ENCODE peak calls at places on chromosomes 13 and 19, in eight cellular contexts. M is GM23338, T is adrenal gland, F is psoas muscle, O is stomach, H is SJSA1, J is Panc1, Z is PC-3. P is an unnamed sample. For H3K4me1 and H3K27me3, the result is how much of the 10 kb centered on the place peaks cover.

GRCh38 chr13:58906329-58907007 is 1257.3 kb downstream of the DIAPH3 start:
- DNase-seq in J (no peak), F (no peak), M (no peak), Z (no peak), H (no peak), T (no peak), O (no peak), P (no peak)

GRCh38 chr13:48506092-48506701 is 26.7 kb downstream of the RCBTB2 start:
- DNase-seq in Z (no peak), M (no peak), H (no peak), T (no peak), F (no peak), J (no peak), O (no peak), P (no peak)

GRCh38 chr19:15249560-15249874 is 17.3 kb upstream of the EPHX3 start:
- DNase-seq in F (no peak), H (no peak), Z (no peak), M (no peak), T (no peak), O (no peak), J (no peak), P (no peak)

GRCh38 chr19:23758187-23759074 is at the start of gene ZNF681:
- DNase-seq in Z (peak), O (peak), T (peak), J (peak), M (peak), F (peak), H (peak), P (peak)

GRCh38 chr13:94664889-94665288 is 47.5 kb downstream of the SOX21 start:
- DNase-seq in O (no peak), T (no peak), M (no peak), H (no peak), J (no peak), F (no peak), Z (no peak), P (no peak)

GRCh38 chr13:105612541-105612940 is 922.9 kb downstream of the EFNB2 start:
- DNase-seq in H (no peak), M (no peak), T (no peak), Z (no peak), F (no peak), J (no peak), O (no peak), P (no peak)

GRCh38 chr13:30581582-30581981 is 36.1 kb upstream of the USPL1 start:
- DNase-seq in Z (peak), F (no peak), O (no peak), J (no peak), H (no peak), T (no peak), M (peak), P (peak)

GRCh38 chr13:46039421-46040036 is 13.0 kb downstream of the ZC3H13 start:
- DNase-seq in T (no peak), M (no peak), O (no peak), F (no peak), H (no peak), Z (no peak), J (no peak), P (peak)

GRCh38 chr13:101424381-101425155 is 8.3 kb upstream of the NALCN start:
- DNase-seq in T (no peak), O (no peak), F (no peak), J (no peak), M (no peak), H (no peak), Z (peak), P (peak)

GRCh38 chr19:41882568-41883462 is at the start of gene ARHGEF1:
- DNase-seq in J (no peak), F (peak), T (peak), Z (peak), M (peak), H (no peak), O (peak), P (peak)

GRCh38 chr13:112746044-112746443 is 56.2 kb downstream of the ATP11A start:
- DNase-seq in M (no peak), Z (no peak), J (no peak), T (no peak), H (no peak), O (no peak), F (no peak), P (no peak)

GRCh38 chr19:3176715-3177501 is 1.7 kb upstream of the S1PR4 start:
- DNase-seq in H (peak), O (peak), Z (peak), T (no peak), J (no peak), M (no peak), F (no peak), P (peak)

GRCh38 chr13:90201198-90201597 is 1146.3 kb upstream of the MIR17HG start:
- DNase-seq in J (no peak), Z (peak), T (no peak), F (no peak), M (no peak), H (no peak), O (no peak), P (no peak)

GRCh38 chr19:40530091-40530901 is 46.4 kb upstream of the SHKBP1 start:
- DNase-seq in Z (no peak), M (peak), J (no peak), F (no peak), T (peak), H (no peak), O (no peak), P (peak)

DNA sequence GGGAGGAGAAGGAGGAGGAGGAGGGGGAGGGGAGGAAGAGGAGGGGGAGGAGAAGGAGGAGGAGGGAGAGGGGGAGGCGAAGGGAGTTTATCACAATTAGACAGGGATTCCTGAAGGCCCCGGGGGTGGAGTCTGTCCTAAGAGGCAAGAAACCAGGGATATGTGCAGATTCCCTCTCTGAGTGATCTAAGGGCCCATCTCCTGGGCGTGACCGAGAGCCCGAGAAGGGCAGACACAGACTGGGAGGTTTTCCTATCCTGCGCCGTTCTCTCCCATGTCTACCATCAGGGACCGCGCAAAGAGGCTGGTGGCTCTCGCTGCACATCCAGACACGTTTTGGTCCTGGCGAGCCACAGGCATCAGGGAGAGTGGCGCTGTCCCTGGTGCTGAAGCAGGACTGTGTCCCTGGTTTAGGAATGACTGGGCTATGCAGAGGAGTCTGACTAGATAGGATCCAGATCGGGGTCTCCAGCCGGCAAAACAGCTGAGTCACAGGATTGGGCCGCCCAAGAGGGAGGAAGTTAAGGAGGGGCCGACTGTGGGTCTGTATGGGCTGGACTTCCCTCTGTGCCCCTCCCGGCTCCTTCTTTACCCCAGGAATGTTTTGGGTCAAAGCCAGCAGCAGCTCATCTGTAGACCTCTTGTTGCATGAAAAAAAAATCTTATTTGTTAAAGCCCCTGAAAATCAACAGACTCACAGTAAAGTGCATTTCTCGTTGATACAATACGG is 17.9 kb upstream of the ZNF175 start:
- DNase-seq in T (peak), H (peak), J (no peak), O (peak), M (peak), F (peak), Z (peak), P (peak)
- H3K4me3 ChIP-seq in T (no peak), H (no peak), J (no peak), O (no peak), M (peak), F (no peak), Z (no peak), P (no peak)

DNA sequence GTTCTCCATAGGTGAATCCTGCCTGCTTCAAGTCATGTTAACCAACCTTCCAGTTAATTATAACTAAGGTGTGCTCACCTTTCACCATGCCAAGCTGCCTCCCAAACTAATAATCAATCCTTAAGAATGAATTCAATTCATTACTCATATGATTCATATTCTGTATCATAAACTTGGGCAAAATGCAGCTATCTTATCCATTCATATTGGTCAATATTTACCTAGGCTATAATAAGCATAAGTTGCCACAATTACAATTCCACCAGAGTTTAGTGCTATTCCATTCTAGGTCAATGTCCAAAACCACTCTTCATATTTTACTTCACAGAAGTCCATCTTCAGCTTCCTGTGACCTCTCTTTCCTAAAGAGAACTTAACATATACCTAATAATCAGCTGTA is 13.4 kb downstream of the ELF1 start:
- DNase-seq in J (no peak), M (no peak), T (no peak), Z (peak), O (no peak), H (no peak), F (no peak), P (no peak)
- H3K4me1 ChIP-seq in J (under half), M (under half), T (under half), Z (under half), O (half or more), H (under half), F (under half), P (under half)

GRCh38 chr19:18795540-18795939 is 4.4 kb upstream of the COMP start:
- DNase-seq in F (no peak), O (no peak), T (no peak), J (no peak), H (no peak), M (peak), Z (no peak), P (peak)

GRCh38 chr19:18793144-18794028 is 2.3 kb upstream of the COMP start:
- DNase-seq in M (no peak), O (no peak), Z (no peak), F (no peak), T (no peak), H (no peak), J (no peak), P (no peak)

GRCh38 chr19:18792661-18793060 is 1.6 kb upstream of the COMP start:
- DNase-seq in F (no peak), T (no peak), O (no peak), Z (no peak), H (no peak), J (no peak), M (no peak), P (no peak)

GRCh38 chr19:18794692-18795091 is 3.6 kb upstream of the COMP start:
- DNase-seq in M (no peak), O (no peak), T (no peak), F (no peak), H (no peak), J (no peak), Z (no peak), P (no peak)

DNA sequence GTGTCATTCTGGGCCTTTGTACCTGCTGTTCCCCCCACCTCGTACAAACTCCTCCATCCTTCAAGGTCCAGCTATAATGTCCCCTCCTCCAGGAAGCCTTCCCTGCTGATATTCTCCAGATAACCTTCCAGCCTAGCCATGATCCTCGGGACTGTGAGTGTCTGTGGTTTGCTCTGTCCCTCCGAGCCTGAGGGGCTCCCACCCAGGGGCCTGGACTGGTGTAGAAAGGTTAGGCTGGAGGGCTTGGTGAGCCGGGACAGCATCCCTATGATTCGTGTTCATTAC is 2.9 kb upstream of the COMP start:
- DNase-seq in M (no peak), T (no peak), J (no peak), Z (no peak), F (no peak), H (no peak), O (no peak), P (no peak)
- H3K27me3 ChIP-seq in M (half or more), T (half or more), J (under half), Z (under half), F (under half), H (half or more), O (half or more), P (under half)

GRCh38 chr13:74214321-74214720 is 80.1 kb upstream of the KLF12 start:
- DNase-seq in F (no peak), H (no peak), T (no peak), M (no peak), J (no peak), Z (no peak), O (no peak), P (no peak)

GRCh38 chr13:74206061-74206561 is 71.9 kb upstream of the KLF12 start:
- DNase-seq in F (no peak), T (no peak), O (no peak), M (peak), Z (peak), H (peak), J (no peak), P (peak)

GRCh38 chr13:74206855-74207254 is 72.7 kb upstream of the KLF12 start:
- DNase-seq in H (no peak), T (no peak), M (no peak), J (no peak), F (no peak), O (no peak), Z (no peak), P (no peak)

GRCh38 chr13:74215420-74215819 is 81.2 kb upstream of the KLF12 start:
- DNase-seq in F (no peak), M (no peak), J (no peak), H (no peak), T (no peak), Z (no peak), O (no peak), P (no peak)

DNA sequence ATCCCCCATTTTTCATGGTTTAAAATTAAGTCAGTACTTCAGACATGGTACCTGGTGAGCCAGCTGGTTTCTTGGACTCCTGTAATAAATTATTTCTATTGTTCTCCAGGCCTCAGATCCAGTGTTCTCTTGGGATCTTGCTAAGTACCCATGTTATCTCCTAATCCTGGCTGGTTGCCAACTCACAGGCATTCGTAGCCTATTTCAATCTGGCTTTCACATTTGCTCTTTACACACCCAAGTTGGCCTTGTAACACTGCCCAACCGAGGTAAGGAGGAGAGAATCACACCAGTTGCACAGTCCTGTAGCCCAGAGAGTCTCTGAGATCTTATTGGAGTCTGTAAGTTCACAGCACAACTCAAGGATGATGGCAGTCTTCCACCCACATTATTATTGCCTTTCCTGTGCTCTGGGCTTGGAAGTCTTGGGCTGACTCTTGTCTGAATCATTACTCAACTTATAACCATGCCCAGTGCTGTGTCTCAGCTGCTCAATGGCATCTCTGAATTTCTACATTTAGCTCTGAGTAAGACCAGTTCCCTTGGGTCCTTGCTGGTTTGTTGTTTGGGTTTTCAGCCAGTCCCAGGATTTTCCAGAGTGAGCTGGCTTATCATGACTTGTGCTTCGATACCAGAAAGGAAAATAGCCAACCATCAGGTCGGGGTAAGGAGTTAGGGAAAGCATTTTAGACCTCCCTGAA is 76.6 kb upstream of the KLF12 start:
- DNase-seq in M (no peak), H (peak), Z (peak), F (no peak), T (no peak), J (no peak), O (peak), P (peak)
- H3K4me3 ChIP-seq in M (no peak), H (no peak), Z (no peak), F (no peak), T (no peak), J (no peak), O (no peak), P (peak)

GRCh38 chr19:5964816-5965565 is 12.9 kb downstream of the RANBP3 start:
- DNase-seq in O (no peak), M (no peak), H (no peak), Z (no peak), F (no peak), T (peak), J (no peak), P (no peak)
- H3K4me1 ChIP-seq in O (half or more), M (under half), H (under half), Z (under half), F (half or more), T (half or more), J (under half), P (under half)

GRCh38 chr19:46637224-46637623 is 1.2 kb upstream of the GNG8 start:
- DNase-seq in Z (no peak), T (no peak), H (no peak), J (no peak), O (no peak), M (no peak), F (no peak), P (no peak)

GRCh38 chr19:46635920-46636761 is at the start of gene GNG8:
- DNase-seq in H (no peak), F (no peak), M (peak), T (no peak), J (no peak), O (no peak), Z (no peak), P (no peak)

GRCh38 chr19:46644720-46645119 is 8.7 kb upstream of the GNG8 start:
- DNase-seq in H (no peak), F (peak), O (no peak), T (no peak), J (no peak), Z (no peak), M (no peak), P (no peak)

GRCh38 chr19:46634656-46635218 is 1.3 kb downstream of the GNG8 start:
- DNase-seq in J (no peak), M (peak), H (no peak), T (no peak), F (no peak), Z (no peak), O (no peak), P (no peak)

GRCh38 chr19:46639356-46640061 is 3.5 kb upstream of the GNG8 start:
- DNase-seq in M (peak), F (no peak), J (no peak), T (no peak), Z (no peak), H (peak), O (no peak), P (peak)
- H3K27me3 ChIP-seq in M (half or more), F (under half), J (under half), T (under half), Z (under half), H (under half), O (half or more), P (under half)

GRCh38 chr13:39601636-39602035 is 1.4 kb downstream of the LHFPL6 start:
- DNase-seq in O (no peak), T (no peak), J (no peak), M (no peak), H (no peak), Z (no peak), F (no peak), P (no peak)

GRCh38 chr13:39600766-39601165 is 2.2 kb downstream of the LHFPL6 start:
- DNase-seq in F (no peak), H (no peak), T (no peak), J (no peak), M (peak), O (no peak), Z (no peak), P (no peak)

GRCh38 chr13:39602277-39602613 is 748 bp downstream of the LHFPL6 start:
- DNase-seq in Z (no peak), O (no peak), M (no peak), H (no peak), F (no peak), J (no peak), T (no peak), P (no peak)

GRCh38 chr13:39597828-39598227 is 5.2 kb downstream of the LHFPL6 start:
- DNase-seq in J (no peak), M (no peak), Z (no peak), H (no peak), F (no peak), T (no peak), O (no peak), P (peak)

DNA sequence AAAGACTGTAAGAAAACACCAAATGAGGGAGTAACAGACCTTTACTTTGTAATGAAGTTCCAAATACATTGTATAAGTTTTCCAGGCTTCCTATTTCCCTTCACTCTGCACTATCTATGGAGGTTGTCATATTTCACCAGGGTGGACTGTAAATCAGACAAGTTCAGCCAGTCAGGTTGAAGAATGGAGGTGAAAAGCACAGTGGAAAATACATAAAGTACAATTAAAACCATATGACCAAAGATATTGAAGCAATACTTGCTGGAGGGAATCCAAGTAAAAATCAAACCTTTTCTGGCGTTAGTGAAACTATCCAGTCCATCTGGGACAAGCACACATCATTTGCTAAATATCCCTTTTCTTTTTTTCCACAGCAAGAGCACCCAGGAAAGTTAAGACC is 3.2 kb downstream of the LHFPL6 start:
- DNase-seq in T (no peak), Z (no peak), F (no peak), O (no peak), H (no peak), J (no peak), M (no peak), P (peak)
- H3K4me3 ChIP-seq in T (no peak), Z (no peak), F (peak), O (no peak), H (no peak), J (peak), M (no peak), P (peak)

DNA sequence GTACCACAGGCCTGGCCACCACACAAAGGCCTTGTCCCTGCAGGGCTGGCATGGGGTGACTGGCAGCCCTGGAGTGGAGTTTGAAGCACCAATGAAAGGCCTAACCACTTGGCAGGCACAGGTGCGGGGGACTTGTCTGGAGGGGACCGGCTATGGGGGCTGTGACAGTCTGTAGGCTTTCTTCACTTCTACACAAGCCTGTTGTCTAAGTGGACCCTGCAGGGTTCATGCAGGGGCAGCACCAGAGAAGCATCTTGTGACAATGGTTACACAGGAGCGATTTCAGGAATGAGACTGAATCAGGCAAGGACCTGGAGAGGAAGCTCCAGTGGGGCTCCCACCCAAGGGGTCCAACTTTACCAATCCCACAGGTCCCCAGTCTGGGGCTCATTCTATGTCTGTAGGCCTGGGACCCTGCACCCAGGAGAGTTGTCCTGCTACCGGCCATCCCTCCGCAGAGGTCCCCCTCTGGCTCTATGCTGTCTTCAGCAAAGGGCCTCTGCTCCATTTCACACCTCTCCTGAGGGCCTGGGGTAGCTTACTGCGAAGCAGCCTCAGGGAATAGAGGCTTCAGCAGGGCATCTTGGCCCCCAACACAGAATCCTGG is 2.3 kb upstream of the ZNF837 start:
- DNase-seq in T (no peak), F (peak), Z (no peak), M (no peak), J (no peak), H (no peak), O (no peak), P (no peak)
- H3K4me1 ChIP-seq in T (under half), F (under half), Z (under half), M (under half), J (under half), H (under half), O (half or more), P (under half)

GRCh38 chr19:54704928-54705327 is 19.3 kb upstream of the KIR3DL3 start:
- DNase-seq in F (no peak), O (no peak), M (no peak), J (no peak), H (no peak), T (no peak), Z (no peak), P (no peak)
- H3K27me3 ChIP-seq in F (under half), O (under half), M (under half), J (under half), H (under half), T (under half), Z (under half), P (under half)

GRCh38 chr19:46492841-46493235 is 2.8 kb downstream of the PNMA8B start:
- DNase-seq in J (no peak), O (no peak), F (no peak), M (peak), Z (no peak), T (peak), H (no peak), P (no peak)
- H3K4me3 ChIP-seq in J (no peak), O (peak), F (peak), M (peak), Z (no peak), T (no peak), H (no peak), P (peak)